ENCODE peak calls at places on chromosomes 5 and 9, in ten cellular contexts. R, M, B, P, T, W, U, I, A and Y are unnamed samples. For H3K4me1, the result is how much of the 10 kb centered on the place peaks cover.

GRCh38 chr9:78035369-78035993 is 3.9 kb upstream of the GNAQ start:
- DNase-seq in U (peak), B (peak), M (peak), R (no peak), T (peak), P (no peak), A (peak), I (peak), W (peak), Y (peak)

GRCh38 chr5:150272531-150272930 is 17.0 kb downstream of the CAMK2A start:
- DNase-seq in T (no peak), A (no peak), I (no peak), W (no peak), P (no peak), R (no peak), B (no peak), U (peak), M (no peak), Y (no peak)

GRCh38 chr5:6557807-6558575 is 74.9 kb downstream of the NSUN2 start:
- DNase-seq in A (no peak), P (no peak), R (no peak), T (no peak), U (no peak), B (no peak), I (peak), W (peak), M (no peak), Y (no peak)

GRCh38 chr5:151706906-151707305 is 20.2 kb upstream of the SPARC start:
- DNase-seq in U (peak), P (no peak), A (no peak), W (no peak), I (no peak), T (no peak), M (no peak), B (no peak), R (no peak), Y (no peak)

GRCh38 chr5:142716963-142717362 is 31.1 kb upstream of the FGF1 start:
- DNase-seq in R (no peak), T (peak), P (no peak), A (peak), M (peak), U (peak), B (no peak), W (peak), I (peak), Y (peak)

GRCh38 chr5:5995819-5996218 is 382.5 kb downstream of the MED10 start:
- DNase-seq in M (no peak), I (no peak), P (no peak), R (no peak), T (no peak), W (no peak), A (no peak), U (no peak), B (no peak), Y (no peak)

GRCh38 chr5:68534131-68534940 is 318.8 kb downstream of the PIK3R1 start:
- DNase-seq in I (no peak), P (no peak), W (peak), T (peak), R (no peak), B (peak), U (peak), M (peak), A (no peak), Y (no peak)

GRCh38 chr5:83418659-83419321 is 52.8 kb upstream of the VCAN start:
- DNase-seq in U (no peak), P (no peak), I (no peak), B (no peak), T (no peak), M (no peak), R (no peak), A (no peak), W (no peak), Y (no peak)

GRCh38 chr9:126781186-126781585 is 23.7 kb upstream of the ZBTB43 start:
- DNase-seq in P (no peak), A (no peak), B (no peak), T (no peak), U (no peak), I (no peak), M (no peak), W (no peak), R (peak), Y (no peak)

GRCh38 chr9:95197692-95198271 is 119.7 kb downstream of the FANCC start:
- DNase-seq in W (peak), U (peak), I (no peak), A (no peak), P (no peak), T (peak), R (no peak), B (no peak), M (peak), Y (peak)

GRCh38 chr9:104608336-104608735 is 2.9 kb upstream of the OR13C2 start:
- DNase-seq in T (no peak), R (no peak), P (no peak), A (no peak), I (no peak), W (no peak), U (no peak), M (no peak), B (no peak), Y (no peak)

GRCh38 chr5:64690417-64691151 is at the start of gene SHISAL2B:
- DNase-seq in U (peak), R (no peak), T (no peak), I (no peak), A (no peak), W (no peak), B (peak), M (no peak), P (peak), Y (peak)

GRCh38 chr9:131263701-131264100 is 12.6 kb downstream of the FAM78A start:
- DNase-seq in T (no peak), R (no peak), M (no peak), B (no peak), P (peak), W (no peak), U (no peak), A (no peak), I (no peak), Y (no peak)

GRCh38 chr5:93017854-93018253 is 563.2 kb downstream of the NR2F1-AS1 start:
- DNase-seq in W (no peak), B (no peak), P (no peak), R (no peak), I (no peak), U (peak), A (no peak), T (no peak), M (no peak), Y (no peak)

GRCh38 chr5:2430606-2431005 is 320.9 kb downstream of the IRX2 start:
- DNase-seq in W (no peak), I (no peak), A (no peak), R (no peak), T (no peak), B (no peak), M (no peak), U (no peak), P (no peak), Y (no peak)

GRCh38 chr5:84859056-84859455 is 474.4 kb upstream of the EDIL3 start:
- DNase-seq in I (no peak), W (no peak), P (no peak), B (no peak), U (no peak), M (no peak), A (no peak), R (no peak), T (no peak), Y (no peak)

GRCh38 chr9:28050046-28050445 is 476.8 kb upstream of the C9orf72 start:
- DNase-seq in B (no peak), I (no peak), U (peak), A (no peak), T (no peak), W (no peak), M (no peak), R (no peak), P (no peak), Y (no peak)

GRCh38 chr5:180646289-180646962 is 3.0 kb downstream of the FLT4 start:
- DNase-seq in B (no peak), R (peak), M (no peak), W (no peak), U (no peak), T (no peak), P (peak), A (no peak), I (no peak), Y (no peak)

GRCh38 chr5:155466851-155467250 is 453.3 kb downstream of the KIF4B start:
- DNase-seq in T (no peak), R (no peak), W (no peak), I (no peak), U (no peak), A (no peak), B (no peak), P (no peak), M (no peak), Y (no peak)

GRCh38 chr5:58300346-58300745 is 159.5 kb downstream of the PLK2 start:
- DNase-seq in W (no peak), A (no peak), U (no peak), M (no peak), R (no peak), P (no peak), I (no peak), T (no peak), B (no peak), Y (no peak)

GRCh38 chr5:169778622-169779596 is 141.8 kb downstream of the DOCK2 start:
- DNase-seq in I (no peak), R (no peak), M (no peak), B (no peak), W (no peak), U (no peak), T (no peak), P (no peak), A (no peak), Y (no peak)

GRCh38 chr9:22010881-22011625 is 1.9 kb upstream of the CDKN2B start:
- DNase-seq in W (no peak), T (no peak), U (no peak), M (no peak), I (no peak), P (peak), B (peak), A (no peak), R (no peak), Y (peak)

GRCh38 chr9:81665514-81665838 is 23.9 kb downstream of the TLE1 start:
- DNase-seq in T (no peak), P (no peak), A (no peak), I (no peak), W (no peak), R (no peak), B (no peak), U (no peak), M (no peak), Y (no peak)

GRCh38 chr9:37405350-37405749 is 17.1 kb upstream of the GRHPR start:
- DNase-seq in A (no peak), T (no peak), U (peak), I (no peak), R (no peak), P (no peak), B (no peak), W (no peak), M (no peak), Y (no peak)

GRCh38 chr5:138953370-138954256 is 78.5 kb upstream of the LRRTM2 start:
- DNase-seq in T (peak), M (peak), U (peak), P (no peak), R (peak), I (peak), A (peak), W (peak), B (peak), Y (peak)

GRCh38 chr5:176780951-176781350 is 29.4 kb upstream of the UNC5A start:
- DNase-seq in I (no peak), T (no peak), P (no peak), W (no peak), A (peak), M (no peak), B (no peak), U (no peak), R (peak), Y (peak)

GRCh38 chr9:71859939-71860338 is 51.1 kb downstream of the ABHD17B start:
- DNase-seq in M (no peak), A (no peak), I (no peak), T (no peak), P (no peak), U (no peak), W (no peak), B (no peak), R (no peak), Y (no peak)

GRCh38 chr5:54676964-54677363 is 159.4 kb downstream of the SNX18 start:
- DNase-seq in U (no peak), I (no peak), T (no peak), W (no peak), R (no peak), M (no peak), A (no peak), B (no peak), P (no peak), Y (no peak)

GRCh38 chr5:157816682-157817268 is 42.2 kb downstream of the CLINT1 start:
- DNase-seq in B (no peak), A (no peak), R (no peak), T (no peak), M (no peak), P (no peak), I (no peak), W (no peak), U (no peak), Y (no peak)
- H3K27ac ChIP-seq in B (no peak), A (no peak), R (no peak), T (no peak), M (no peak), P (no peak), I (no peak), W (no peak), U (no peak), Y (no peak)

GRCh38 chr5:75664933-75665332 is 52.3 kb downstream of the POC5 start:
- DNase-seq in P (no peak), I (no peak), A (no peak), M (no peak), T (no peak), B (no peak), W (no peak), U (no peak), R (no peak), Y (no peak)

GRCh38 chr5:75659791-75660453 is 48.7 kb downstream of the ANKDD1B start:
- DNase-seq in B (no peak), A (no peak), M (no peak), T (no peak), I (no peak), U (no peak), P (no peak), R (no peak), W (no peak), Y (no peak)

GRCh38 chr5:75663621-75664285 is 52.5 kb downstream of the ANKDD1B start:
- DNase-seq in T (no peak), P (no peak), R (no peak), U (no peak), I (no peak), B (no peak), M (no peak), A (no peak), W (no peak), Y (no peak)

GRCh38 chr5:75660678-75661465 is 49.6 kb downstream of the ANKDD1B start:
- DNase-seq in M (no peak), B (no peak), P (no peak), T (no peak), R (no peak), U (no peak), W (no peak), I (no peak), A (no peak), Y (no peak)

DNA sequence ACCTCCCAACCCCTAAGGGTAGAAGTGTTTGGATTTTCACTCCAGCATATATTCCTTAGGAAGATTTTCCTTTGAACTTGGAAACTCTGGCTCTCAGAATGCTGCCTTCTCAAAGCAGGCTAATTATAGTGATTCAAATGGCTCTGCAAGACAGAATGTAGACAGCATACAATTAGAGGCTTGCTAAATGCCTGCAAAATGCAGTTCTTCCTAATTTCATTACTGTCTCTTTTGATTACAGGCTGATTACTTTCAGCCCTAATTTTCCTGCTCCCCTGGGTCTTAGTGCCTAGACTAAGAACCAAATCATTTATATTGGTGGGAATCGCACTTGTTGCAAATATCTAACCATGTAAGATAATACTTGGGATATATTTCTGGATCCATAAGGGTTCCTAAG is 50.8 kb downstream of the ANKDD1B start:
- DNase-seq in U (no peak), A (no peak), T (no peak), W (no peak), R (no peak), M (no peak), P (no peak), I (no peak), B (no peak), Y (no peak)
- H3K4me1 ChIP-seq in U (under half), A (under half), T (under half), W (under half), R (under half), M (under half), P (under half), I (under half), B (under half), Y (under half)

GRCh38 chr5:102719886-102720285 is 35.2 kb upstream of the PAM start:
- DNase-seq in U (no peak), I (no peak), M (no peak), T (no peak), R (no peak), A (no peak), B (no peak), W (no peak), P (no peak), Y (no peak)

GRCh38 chr5:102715405-102715804 is 39.7 kb upstream of the PAM start:
- DNase-seq in A (no peak), P (no peak), R (no peak), W (no peak), M (no peak), I (no peak), U (peak), T (no peak), B (no peak), Y (no peak)

GRCh38 chr5:102720954-102721353 is 34.2 kb upstream of the PAM start:
- DNase-seq in W (no peak), B (no peak), P (no peak), M (no peak), I (no peak), R (no peak), A (no peak), U (no peak), T (no peak), Y (no peak)

GRCh38 chr5:102716017-102716416 is 39.1 kb upstream of the PAM start:
- DNase-seq in M (no peak), W (no peak), P (no peak), I (no peak), B (no peak), R (no peak), T (no peak), U (no peak), A (no peak), Y (no peak)

GRCh38 chr5:102718819-102719218 is 36.3 kb upstream of the PAM start:
- DNase-seq in I (no peak), B (no peak), U (peak), T (no peak), A (no peak), R (no peak), W (no peak), M (no peak), P (no peak), Y (no peak)
- H3K4me3 ChIP-seq in I (no peak), B (no peak), U (no peak), T (no peak), A (no peak), R (no peak), W (no peak), M (no peak), P (no peak), Y (no peak)

DNA sequence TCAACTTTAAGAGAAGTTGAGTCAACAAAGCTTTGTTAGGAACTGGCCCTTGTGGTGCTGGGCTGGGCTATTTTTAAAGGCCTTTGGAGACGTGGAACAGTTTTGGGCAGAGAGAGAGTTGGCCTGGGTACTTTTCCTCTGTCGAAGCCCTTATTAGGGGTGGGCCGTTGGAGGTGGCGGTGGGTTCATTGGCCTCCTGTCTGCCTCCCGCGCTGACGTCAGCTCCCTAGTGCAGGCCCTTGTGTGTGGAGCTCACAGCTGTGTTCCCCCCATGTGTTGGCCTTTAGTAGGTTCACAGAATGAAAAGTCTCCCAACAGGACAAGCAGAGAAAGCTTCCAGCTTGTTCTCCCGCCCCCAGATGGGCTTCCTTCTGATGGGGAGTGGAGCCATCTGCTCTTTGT is 2.7 kb downstream of the NCS1 start:
- DNase-seq in R (no peak), U (no peak), T (no peak), B (no peak), M (no peak), A (no peak), W (no peak), I (no peak), P (no peak), Y (peak)
- H3K27ac ChIP-seq in R (no peak), U (no peak), T (no peak), B (no peak), M (peak), A (no peak), W (peak), I (no peak), P (no peak), Y (peak)

GRCh38 chr9:33463151-33463550 is 10.6 kb downstream of the NOL6 start:
- DNase-seq in T (no peak), M (no peak), U (no peak), W (no peak), R (no peak), P (no peak), I (no peak), A (no peak), B (no peak), Y (no peak)
- H3K4me1 ChIP-seq in T (under half), M (under half), U (under half), W (under half), R (under half), P (under half), I (under half), A (under half), B (under half), Y (under half)